ENCODE peak calls at places on chromosomes 16 and 17, in five cellular contexts. One of them, this sample, is unnamed. For H3K4me1, the result is how much of the 10 kb centered on the place peaks cover.

GRCh38 chr16:20410153-20410723 is 904 bp downstream of the ACSM5 start:
- DNase-seq in breast epithelium: no peak
- DNase-seq in gastrocnemius medialis: no peak
- DNase-seq in uterus: no peak
- DNase-seq in HCT116: no peak
- DNase-seq in this sample: no peak

GRCh38 chr16:24729967-24730815 is 740 bp downstream of the TNRC6A start:
- DNase-seq in HCT116: no peak
- DNase-seq in gastrocnemius medialis: no peak
- DNase-seq in uterus: peak
- DNase-seq in breast epithelium: no peak
- DNase-seq in this sample: peak

GRCh38 chr17:7560172-7561027 is 1.3 kb upstream of the SENP3 start:
- DNase-seq in HCT116: no peak
- DNase-seq in gastrocnemius medialis: peak
- DNase-seq in breast epithelium: peak
- DNase-seq in uterus: peak
- DNase-seq in this sample: peak

GRCh38 chr16:79372504-79373184 is 227.9 kb downstream of the MAF start:
- DNase-seq in gastrocnemius medialis: no peak
- DNase-seq in uterus: peak
- DNase-seq in HCT116: no peak
- DNase-seq in breast epithelium: no peak
- DNase-seq in this sample: no peak

GRCh38 chr16:73771196-73771595 is 525.4 kb upstream of the PSMD7 start:
- DNase-seq in uterus: no peak
- DNase-seq in gastrocnemius medialis: no peak
- DNase-seq in HCT116: no peak
- DNase-seq in breast epithelium: no peak
- DNase-seq in this sample: no peak

GRCh38 chr16:66696669-66697630 is at the start of gene CMTM4:
- DNase-seq in breast epithelium: peak
- DNase-seq in HCT116: peak
- DNase-seq in gastrocnemius medialis: peak
- DNase-seq in uterus: peak
- DNase-seq in this sample: peak

GRCh38 chr17:83152221-83152744 is 72.9 kb downstream of the METRNL start:
- DNase-seq in uterus: no peak
- DNase-seq in breast epithelium: no peak
- DNase-seq in HCT116: no peak
- DNase-seq in gastrocnemius medialis: no peak
- DNase-seq in this sample: no peak

GRCh38 chr17:40843242-40843641 is 20.8 kb upstream of the KRT10 start:
- DNase-seq in uterus: no peak
- DNase-seq in breast epithelium: no peak
- DNase-seq in HCT116: no peak
- DNase-seq in gastrocnemius medialis: no peak
- DNase-seq in this sample: no peak

GRCh38 chr16:10349851-10350250 is 36.0 kb upstream of the ATF7IP2 start:
- DNase-seq in gastrocnemius medialis: no peak
- DNase-seq in HCT116: no peak
- DNase-seq in breast epithelium: no peak
- DNase-seq in uterus: no peak
- DNase-seq in this sample: no peak

GRCh38 chr17:73956595-73957465 is 246.6 kb upstream of the RPL38 start:
- DNase-seq in uterus: no peak
- DNase-seq in HCT116: peak
- DNase-seq in breast epithelium: no peak
- DNase-seq in gastrocnemius medialis: no peak
- DNase-seq in this sample: no peak

GRCh38 chr17:35740997-35741931 is 9.8 kb downstream of the RASL10B start:
- DNase-seq in uterus: no peak
- DNase-seq in breast epithelium: no peak
- DNase-seq in HCT116: no peak
- DNase-seq in gastrocnemius medialis: no peak
- DNase-seq in this sample: no peak

GRCh38 chr16:22638393-22639206 is 127.9 kb downstream of the NPIPB5 start:
- DNase-seq in breast epithelium: no peak
- DNase-seq in gastrocnemius medialis: no peak
- DNase-seq in HCT116: no peak
- DNase-seq in uterus: no peak
- DNase-seq in this sample: no peak

GRCh38 chr16:13909069-13909468 is 10.9 kb upstream of the ERCC4 start:
- DNase-seq in HCT116: no peak
- DNase-seq in gastrocnemius medialis: no peak
- DNase-seq in uterus: no peak
- DNase-seq in breast epithelium: no peak
- DNase-seq in this sample: no peak

GRCh38 chr17:67095803-67096202 is 51.4 kb downstream of the CACNG1 start:
- DNase-seq in gastrocnemius medialis: no peak
- DNase-seq in HCT116: no peak
- DNase-seq in uterus: no peak
- DNase-seq in breast epithelium: no peak
- DNase-seq in this sample: no peak

GRCh38 chr17:72370819-72371218 is 250.0 kb downstream of the SOX9 start:
- DNase-seq in breast epithelium: no peak
- DNase-seq in uterus: no peak
- DNase-seq in gastrocnemius medialis: peak
- DNase-seq in HCT116: no peak
- DNase-seq in this sample: no peak

GRCh38 chr17:42291136-42291535 is 2.8 kb downstream of the STAT5A start:
- DNase-seq in HCT116: no peak
- DNase-seq in gastrocnemius medialis: peak
- DNase-seq in uterus: no peak
- DNase-seq in breast epithelium: no peak
- DNase-seq in this sample: no peak

GRCh38 chr16:65728172-65728571 is 606.3 kb upstream of the CDH11 start:
- DNase-seq in gastrocnemius medialis: no peak
- DNase-seq in breast epithelium: no peak
- DNase-seq in HCT116: no peak
- DNase-seq in uterus: no peak
- DNase-seq in this sample: no peak

GRCh38 chr16:86205521-86206245 is 304.6 kb upstream of the FOXF1 start:
- DNase-seq in HCT116: no peak
- DNase-seq in breast epithelium: no peak
- DNase-seq in uterus: no peak
- DNase-seq in gastrocnemius medialis: no peak
- DNase-seq in this sample: no peak

GRCh38 chr17:66571745-66572144 is 263.2 kb upstream of the CACNG5 start:
- DNase-seq in gastrocnemius medialis: no peak
- DNase-seq in breast epithelium: no peak
- DNase-seq in uterus: no peak
- DNase-seq in HCT116: no peak
- DNase-seq in this sample: no peak

GRCh38 chr17:61335845-61336655 is 63.6 kb upstream of the TBX2 start:
- DNase-seq in breast epithelium: no peak
- DNase-seq in gastrocnemius medialis: no peak
- DNase-seq in HCT116: no peak
- DNase-seq in uterus: no peak
- DNase-seq in this sample: no peak

GRCh38 chr16:78509965-78510364 is 410.5 kb downstream of the WWOX start:
- DNase-seq in uterus: no peak
- DNase-seq in HCT116: no peak
- DNase-seq in breast epithelium: no peak
- DNase-seq in gastrocnemius medialis: no peak
- DNase-seq in this sample: no peak

GRCh38 chr17:18257268-18257681 is 1.3 kb downstream of the FLII start:
- DNase-seq in HCT116: no peak
- DNase-seq in breast epithelium: peak
- DNase-seq in uterus: no peak
- DNase-seq in gastrocnemius medialis: no peak
- DNase-seq in this sample: no peak

GRCh38 chr17:78706271-78706915 is 75.7 kb downstream of the CYTH1 start:
- DNase-seq in uterus: no peak
- DNase-seq in gastrocnemius medialis: no peak
- DNase-seq in HCT116: no peak
- DNase-seq in breast epithelium: no peak
- DNase-seq in this sample: peak

GRCh38 chr17:78708510-78708973 is 73.5 kb downstream of the CYTH1 start:
- DNase-seq in uterus: peak
- DNase-seq in breast epithelium: peak
- DNase-seq in gastrocnemius medialis: peak
- DNase-seq in HCT116: peak
- DNase-seq in this sample: peak

GRCh38 chr17:78707016-78707415 is 75.1 kb downstream of the CYTH1 start:
- DNase-seq in HCT116: no peak
- DNase-seq in gastrocnemius medialis: no peak
- DNase-seq in breast epithelium: no peak
- DNase-seq in uterus: no peak
- DNase-seq in this sample: no peak

GRCh38 chr17:78709119-78709681 is 72.9 kb downstream of the CYTH1 start:
- DNase-seq in uterus: no peak
- DNase-seq in gastrocnemius medialis: no peak
- DNase-seq in HCT116: no peak
- DNase-seq in breast epithelium: no peak
- DNase-seq in this sample: no peak

GRCh38 chr17:78707923-78708322 is 74.2 kb downstream of the CYTH1 start:
- DNase-seq in uterus: no peak
- DNase-seq in HCT116: no peak
- DNase-seq in gastrocnemius medialis: no peak
- DNase-seq in breast epithelium: no peak
- DNase-seq in this sample: no peak
- H3K4me1 ChIP-seq in uterus: under half
- H3K4me1 ChIP-seq in HCT116: under half
- H3K4me1 ChIP-seq in gastrocnemius medialis: under half
- H3K4me1 ChIP-seq in breast epithelium: under half
- H3K4me1 ChIP-seq in this sample: under half

GRCh38 chr16:850668-851067 is 50.1 kb upstream of the GNG13 start:
- DNase-seq in HCT116: no peak
- DNase-seq in uterus: no peak
- DNase-seq in gastrocnemius medialis: no peak
- DNase-seq in breast epithelium: no peak
- DNase-seq in this sample: no peak
- H3K4me3 ChIP-seq in HCT116: no peak
- H3K4me3 ChIP-seq in uterus: no peak
- H3K4me3 ChIP-seq in gastrocnemius medialis: no peak
- H3K4me3 ChIP-seq in breast epithelium: no peak
- H3K4me3 ChIP-seq in this sample: no peak

DNA sequence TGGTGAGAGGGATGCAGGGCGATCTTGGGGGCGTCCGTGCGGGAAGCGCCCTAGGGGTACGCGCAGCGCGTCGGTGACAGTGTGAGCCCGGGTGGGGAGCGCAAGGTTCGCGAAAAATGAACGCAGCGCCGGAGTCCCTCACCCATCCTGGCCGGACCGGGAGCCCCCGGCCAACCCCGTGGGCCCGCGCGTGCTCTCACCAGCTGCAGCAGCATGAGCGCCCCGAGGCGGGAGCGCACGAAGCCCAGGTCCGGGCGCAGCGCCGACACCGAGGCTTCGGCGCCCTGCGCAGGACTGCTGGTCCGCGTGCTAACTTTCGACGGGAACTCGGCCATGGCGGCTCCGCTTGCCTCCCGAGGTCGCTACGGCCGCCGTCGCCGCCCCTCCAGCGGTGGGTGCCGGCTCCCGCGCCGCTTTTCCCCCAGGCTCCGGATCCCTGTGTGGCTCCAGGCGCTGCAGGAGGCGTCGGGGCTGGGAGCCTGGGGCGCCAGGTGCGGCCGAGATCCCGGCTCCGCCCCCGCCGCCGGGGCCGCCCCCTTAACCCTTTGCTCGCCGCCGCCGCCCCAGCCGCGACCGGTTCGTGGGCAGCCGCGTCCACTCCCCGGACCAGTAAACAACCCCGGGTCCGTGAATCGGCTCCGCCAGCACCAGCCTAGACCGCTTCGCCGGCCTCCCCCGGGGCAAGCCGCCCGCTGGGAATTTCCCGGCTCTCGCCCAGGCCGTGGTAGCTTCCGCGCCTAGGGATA is at the start of gene PLLP:
- DNase-seq in breast epithelium: no peak
- DNase-seq in HCT116: no peak
- DNase-seq in uterus: no peak
- DNase-seq in gastrocnemius medialis: no peak
- DNase-seq in this sample: peak
- TF ChIP-seq POLR2A in breast epithelium: no peak
- TF ChIP-seq POLR2A in HCT116: no peak
- TF ChIP-seq POLR2A in uterus: peak
- TF ChIP-seq POLR2A in gastrocnemius medialis: no peak
- TF ChIP-seq POLR2A in this sample: peak

GRCh38 chr17:78381601-78382168 is 3.2 kb downstream of the PGS1 start:
- DNase-seq in HCT116: no peak
- DNase-seq in uterus: no peak
- DNase-seq in breast epithelium: no peak
- DNase-seq in gastrocnemius medialis: no peak
- DNase-seq in this sample: no peak
- H3K4me1 ChIP-seq in HCT116: under half
- H3K4me1 ChIP-seq in uterus: under half
- H3K4me1 ChIP-seq in breast epithelium: under half
- H3K4me1 ChIP-seq in gastrocnemius medialis: half or more
- H3K4me1 ChIP-seq in this sample: half or more

GRCh38 chr16:49580751-49581303 is 207.2 kb downstream of the C16orf78 start:
- DNase-seq in breast epithelium: no peak
- DNase-seq in gastrocnemius medialis: no peak
- DNase-seq in HCT116: no peak
- DNase-seq in uterus: no peak
- DNase-seq in this sample: no peak
- H3K4me3 ChIP-seq in breast epithelium: no peak
- H3K4me3 ChIP-seq in gastrocnemius medialis: no peak
- H3K4me3 ChIP-seq in HCT116: no peak
- H3K4me3 ChIP-seq in uterus: no peak
- H3K4me3 ChIP-seq in this sample: no peak

GRCh38 chr16:3511286-3512180 is 10.7 kb downstream of the CLUAP1 start:
- DNase-seq in gastrocnemius medialis: no peak
- DNase-seq in HCT116: no peak
- DNase-seq in uterus: peak
- DNase-seq in breast epithelium: peak
- DNase-seq in this sample: no peak
- TF ChIP-seq POLR2A in gastrocnemius medialis: no peak
- TF ChIP-seq POLR2A in HCT116: no peak
- TF ChIP-seq POLR2A in uterus: no peak
- TF ChIP-seq POLR2A in breast epithelium: no peak
- TF ChIP-seq POLR2A in this sample: no peak

DNA sequence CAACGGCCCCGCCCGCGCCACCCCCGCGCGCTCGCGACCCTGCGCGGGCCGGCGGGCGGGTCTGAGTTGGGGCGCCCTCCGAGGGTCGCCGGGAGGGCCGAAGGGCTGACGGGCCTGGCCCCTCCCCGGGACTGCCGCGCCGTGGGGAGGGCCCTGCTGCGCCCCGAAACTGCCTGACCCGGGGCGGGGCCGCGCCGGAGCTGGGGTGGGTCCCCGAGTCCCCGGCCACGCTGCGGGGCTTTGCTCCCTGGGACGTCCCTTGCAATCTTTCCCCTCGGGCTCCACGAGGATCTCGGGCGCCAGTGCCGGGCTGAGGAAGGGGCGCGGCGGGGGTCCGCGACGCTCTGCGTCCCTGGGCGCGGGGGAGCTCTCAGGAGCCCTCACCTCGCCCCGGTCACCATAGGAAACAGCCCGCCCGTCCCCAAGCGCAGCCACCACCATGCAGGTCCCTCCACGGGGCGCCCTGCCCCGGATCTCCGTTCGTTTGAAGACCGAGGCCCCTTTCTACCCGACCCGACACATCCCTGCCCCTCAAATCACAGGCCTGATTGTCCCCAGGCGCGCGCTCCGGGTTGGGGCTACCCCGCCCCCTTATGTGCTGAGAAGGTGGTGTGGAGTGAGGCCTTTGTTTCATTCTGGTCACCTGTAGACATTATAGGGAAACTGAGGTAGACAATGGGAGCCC is 527 bp upstream of the ACTG1 start:
- DNase-seq in breast epithelium: peak
- DNase-seq in uterus: peak
- DNase-seq in HCT116: no peak
- DNase-seq in gastrocnemius medialis: peak
- DNase-seq in this sample: peak
- H3K4me1 ChIP-seq in breast epithelium: under half
- H3K4me1 ChIP-seq in uterus: under half
- H3K4me1 ChIP-seq in HCT116: half or more
- H3K4me1 ChIP-seq in gastrocnemius medialis: under half
- H3K4me1 ChIP-seq in this sample: under half

GRCh38 chr16:28277537-28278388 is 14.6 kb upstream of the SBK1 start:
- DNase-seq in gastrocnemius medialis: peak
- DNase-seq in breast epithelium: peak
- DNase-seq in HCT116: peak
- DNase-seq in uterus: peak
- DNase-seq in this sample: peak
- H3K4me3 ChIP-seq in gastrocnemius medialis: peak
- H3K4me3 ChIP-seq in breast epithelium: peak
- H3K4me3 ChIP-seq in HCT116: peak
- H3K4me3 ChIP-seq in uterus: peak
- H3K4me3 ChIP-seq in this sample: peak

This sample was measured in Peyer's patch.